ENCODE peak calls at places on chromosomes 4 and X, in nine cellular contexts. Z, R, L, K, U, H, X, M and B are unnamed samples.

GRCh38 chr4:113383111-113383785 is 333.8 kb downstream of the ANK2 start:
- DNase-seq in Z (no peak), R (no peak), L (peak), K (no peak), U (no peak), H (no peak), X (no peak), M (peak), B (no peak)

GRCh38 chrX:119757979-119758681 is at the start of gene SOWAHD:
- DNase-seq in Z (peak), R (no peak), L (peak), K (peak), U (peak), H (peak), X (peak), M (no peak), B (peak)

GRCh38 chr4:15805583-15806517 is 27.7 kb downstream of the CD38 start:
- DNase-seq in Z (no peak), R (peak), L (peak), K (peak), U (no peak), H (no peak), X (no peak), M (peak), B (peak)

GRCh38 chrX:153875391-153876111 is 10.4 kb downstream of the L1CAM start:
- DNase-seq in Z (peak), R (no peak), L (no peak), K (peak), U (peak), H (peak), X (peak), M (no peak), B (peak)

GRCh38 chrX:46251755-46252154 is 293.5 kb downstream of the ZNF674 start:
- DNase-seq in Z (no peak), R (no peak), L (peak), K (no peak), U (no peak), H (no peak), X (no peak), M (peak), B (no peak)

GRCh38 chr4:187075514-187075913 is 351.9 kb upstream of the FAT1 start:
- DNase-seq in Z (no peak), R (no peak), L (no peak), K (no peak), U (no peak), H (no peak), X (no peak), M (peak), B (no peak)

GRCh38 chrX:11698747-11699146 is 33.0 kb upstream of the ARHGAP6 start:
- DNase-seq in Z (no peak), R (no peak), L (no peak), K (no peak), U (no peak), H (no peak), X (no peak), M (no peak), B (no peak)

GRCh38 chrX:150429577-150429976 is 66.5 kb downstream of the MAMLD1 start:
- DNase-seq in Z (no peak), R (peak), L (peak), K (no peak), U (no peak), H (no peak), X (no peak), M (peak), B (no peak)

GRCh38 chr4:19030536-19030935 is 1009.0 kb upstream of the LCORL start:
- DNase-seq in Z (no peak), R (no peak), L (no peak), K (no peak), U (no peak), H (no peak), X (no peak), M (no peak), B (no peak)

GRCh38 chr4:40744218-40744617 is 5.5 kb upstream of the NSUN7 start:
- DNase-seq in Z (no peak), R (no peak), L (no peak), K (no peak), U (no peak), H (no peak), X (no peak), M (no peak), B (no peak)

GRCh38 chr4:72375050-72375736 is 193.8 kb downstream of the ADAMTS3 start:
- DNase-seq in Z (no peak), R (peak), L (peak), K (no peak), U (no peak), H (no peak), X (no peak), M (peak), B (no peak)

GRCh38 chr4:3406431-3406830 is 35.3 kb upstream of the HGFAC start:
- DNase-seq in Z (peak), R (no peak), L (no peak), K (no peak), U (no peak), H (no peak), X (no peak), M (no peak), B (no peak)

GRCh38 chr4:76726141-76726540 is 171.8 kb downstream of the SOWAHB start:
- DNase-seq in Z (no peak), R (no peak), L (no peak), K (no peak), U (no peak), H (no peak), X (no peak), M (peak), B (no peak)

GRCh38 chr4:158410272-158410671 is 111.4 kb upstream of the RXFP1 start:
- DNase-seq in Z (no peak), R (no peak), L (peak), K (no peak), U (no peak), H (no peak), X (no peak), M (peak), B (no peak)

GRCh38 chr4:15793506-15794363 is 15.6 kb downstream of the CD38 start:
- DNase-seq in Z (no peak), R (no peak), L (peak), K (no peak), U (no peak), H (no peak), X (no peak), M (no peak), B (no peak)

GRCh38 chrX:119399772-119400101 is 601 bp downstream of the SLC25A43 start:
- DNase-seq in Z (no peak), R (no peak), L (no peak), K (no peak), U (no peak), H (no peak), X (no peak), M (no peak), B (no peak)

GRCh38 chrX:41561045-41561444 is 113.9 kb downstream of the NYX start:
- DNase-seq in Z (no peak), R (peak), L (peak), K (no peak), U (no peak), H (no peak), X (peak), M (peak), B (no peak)

GRCh38 chr4:3286335-3287175 is 6.3 kb upstream of the RGS12 start:
- DNase-seq in Z (no peak), R (no peak), L (no peak), K (no peak), U (no peak), H (no peak), X (no peak), M (no peak), B (no peak)

GRCh38 chrX:102085706-102086105 is 39.8 kb upstream of the TCEAL2 start:
- DNase-seq in Z (no peak), R (no peak), L (no peak), K (no peak), U (no peak), H (no peak), X (no peak), M (no peak), B (no peak)

GRCh38 chrX:12716574-12716973 is 74.6 kb upstream of the PRPS2 start:
- DNase-seq in Z (no peak), R (no peak), L (no peak), K (no peak), U (no peak), H (no peak), X (no peak), M (no peak), B (no peak)

GRCh38 chrX:37454537-37455285 is 105.5 kb downstream of the PRRG1 start:
- DNase-seq in Z (no peak), R (no peak), L (peak), K (no peak), U (no peak), H (no peak), X (no peak), M (peak), B (no peak)

GRCh38 chr4:174503079-174503724 is 19.1 kb downstream of the HPGD start:
- DNase-seq in Z (no peak), R (no peak), L (peak), K (no peak), U (no peak), H (no peak), X (no peak), M (no peak), B (no peak)

GRCh38 chrX:100404851-100405250 is 5.2 kb downstream of the PCDH19 start:
- DNase-seq in Z (no peak), R (no peak), L (no peak), K (no peak), U (no peak), H (no peak), X (no peak), M (no peak), B (no peak)

GRCh38 chrX:40299028-40299479 is 201.3 kb upstream of the BCOR start:
- DNase-seq in Z (no peak), R (no peak), L (no peak), K (peak), U (no peak), H (no peak), X (peak), M (no peak), B (no peak)

GRCh38 chrX:24298191-24298590 is 15.7 kb downstream of the SUPT20HL2 start:
- DNase-seq in Z (no peak), R (no peak), L (no peak), K (peak), U (no peak), H (no peak), X (no peak), M (peak), B (no peak)

GRCh38 chrX:123860506-123860840 is 620 bp downstream of the XIAP start:
- DNase-seq in Z (no peak), R (no peak), L (no peak), K (no peak), U (no peak), H (no peak), X (no peak), M (no peak), B (no peak)

GRCh38 chr4:185304944-185305690 is 90.6 kb downstream of the LRP2BP start:
- DNase-seq in Z (no peak), R (no peak), L (peak), K (peak), U (no peak), H (no peak), X (no peak), M (peak), B (peak)

GRCh38 chr4:189500970-189501369 is 439.7 kb upstream of the FRG1 start:
- DNase-seq in Z (no peak), R (no peak), L (no peak), K (no peak), U (no peak), H (no peak), X (no peak), M (no peak), B (no peak)

GRCh38 chr4:88939697-88940096 is 117.3 kb downstream of the FAM13A start:
- DNase-seq in Z (no peak), R (no peak), L (no peak), K (no peak), U (no peak), H (no peak), X (no peak), M (peak), B (no peak)

GRCh38 chr4:3168029-3168428 is 80.9 kb upstream of the MSANTD1 start:
- DNase-seq in Z (no peak), R (peak), L (peak), K (peak), U (no peak), H (no peak), X (no peak), M (peak), B (no peak)

GRCh38 chrX:39397561-39398200 is 596.4 kb downstream of the MID1IP1 start:
- DNase-seq in Z (no peak), R (no peak), L (no peak), K (no peak), U (no peak), H (no peak), X (no peak), M (no peak), B (peak)

GRCh38 chr4:121370729-121371325 is 10.0 kb downstream of the QRFPR start:
- DNase-seq in Z (no peak), R (peak), L (peak), K (peak), U (no peak), H (peak), X (no peak), M (peak), B (peak)

GRCh38 chr4:688695-689497 is at the start of gene SLC49A3:
- DNase-seq in Z (peak), R (no peak), L (no peak), K (no peak), U (no peak), H (peak), X (no peak), M (no peak), B (peak)

GRCh38 chr4:103719320-103720204 is at the start of gene TACR3:
- DNase-seq in Z (peak), R (no peak), L (no peak), K (peak), U (no peak), H (no peak), X (no peak), M (no peak), B (peak)

GRCh38 chr4:1178300-1179088 is 6.1 kb upstream of the SPON2 start:
- DNase-seq in Z (no peak), R (no peak), L (peak), K (no peak), U (no peak), H (no peak), X (no peak), M (peak), B (no peak)

GRCh38 chr4:162347492-162348213 is 183.9 kb upstream of the FSTL5 start:
- DNase-seq in Z (no peak), R (no peak), L (no peak), K (peak), U (no peak), H (peak), X (no peak), M (no peak), B (peak)

GRCh38 chr4:110480031-110480549 is 4.1 kb downstream of the ENPEP start:
- DNase-seq in Z (no peak), R (peak), L (peak), K (no peak), U (no peak), H (no peak), X (no peak), M (peak), B (no peak)

GRCh38 chr4:71004281-71004851 is 10.9 kb downstream of the DCK start:
- DNase-seq in Z (peak), R (no peak), L (no peak), K (peak), U (peak), H (no peak), X (no peak), M (no peak), B (peak)

GRCh38 chrX:48934581-48935331 is 15.9 kb upstream of the PIM2 start:
- DNase-seq in Z (no peak), R (no peak), L (no peak), K (no peak), U (no peak), H (no peak), X (no peak), M (no peak), B (no peak)
- H3K27ac ChIP-seq in Z (no peak), R (no peak), L (no peak), K (no peak), U (peak), H (no peak), X (no peak), M (no peak), B (no peak)

GRCh38 chrX:135463937-135464336 is 42.2 kb downstream of the SMIM10L2A start:
- DNase-seq in Z (no peak), R (no peak), L (no peak), K (no peak), U (no peak), H (no peak), X (no peak), M (peak), B (no peak)
- TF ChIP-seq CTCF in Z (no peak), R (peak), L (peak), K (peak), U (no peak), H (peak), X (no peak), M (peak), B (no peak)

GRCh38 chr4:156391297-156391653 is 437.6 kb upstream of the CTSO start:
- DNase-seq in Z (no peak), R (no peak), L (no peak), K (no peak), U (no peak), H (no peak), X (no peak), M (no peak), B (no peak)

GRCh38 chr4:156396534-156396933 is 442.9 kb upstream of the CTSO start:
- DNase-seq in Z (no peak), R (no peak), L (no peak), K (no peak), U (no peak), H (no peak), X (no peak), M (no peak), B (no peak)

GRCh38 chr4:156388826-156389225 is 435.2 kb upstream of the CTSO start:
- DNase-seq in Z (no peak), R (no peak), L (no peak), K (no peak), U (no peak), H (no peak), X (no peak), M (peak), B (no peak)

GRCh38 chr4:156390599-156391296 is 437.1 kb upstream of the CTSO start:
- DNase-seq in Z (no peak), R (no peak), L (no peak), K (no peak), U (no peak), H (no peak), X (no peak), M (no peak), B (no peak)
- H3K27ac ChIP-seq in Z (no peak), R (no peak), L (no peak), K (no peak), U (no peak), H (no peak), X (no peak), M (no peak), B (no peak)

GRCh38 chr4:147094228-147094627 is 148.6 kb upstream of the TTC29 start:
- DNase-seq in Z (no peak), R (no peak), L (no peak), K (peak), U (no peak), H (no peak), X (no peak), M (no peak), B (peak)

GRCh38 chr4:147102596-147102995 is 156.9 kb upstream of the TTC29 start:
- DNase-seq in Z (no peak), R (no peak), L (no peak), K (no peak), U (no peak), H (no peak), X (no peak), M (no peak), B (no peak)

GRCh38 chr4:147101678-147102077 is 156.0 kb upstream of the TTC29 start:
- DNase-seq in Z (no peak), R (no peak), L (no peak), K (no peak), U (no peak), H (no peak), X (no peak), M (peak), B (no peak)

GRCh38 chr4:147093206-147093605 is 147.5 kb upstream of the TTC29 start:
- DNase-seq in Z (no peak), R (no peak), L (no peak), K (no peak), U (no peak), H (no peak), X (no peak), M (no peak), B (no peak)

DNA sequence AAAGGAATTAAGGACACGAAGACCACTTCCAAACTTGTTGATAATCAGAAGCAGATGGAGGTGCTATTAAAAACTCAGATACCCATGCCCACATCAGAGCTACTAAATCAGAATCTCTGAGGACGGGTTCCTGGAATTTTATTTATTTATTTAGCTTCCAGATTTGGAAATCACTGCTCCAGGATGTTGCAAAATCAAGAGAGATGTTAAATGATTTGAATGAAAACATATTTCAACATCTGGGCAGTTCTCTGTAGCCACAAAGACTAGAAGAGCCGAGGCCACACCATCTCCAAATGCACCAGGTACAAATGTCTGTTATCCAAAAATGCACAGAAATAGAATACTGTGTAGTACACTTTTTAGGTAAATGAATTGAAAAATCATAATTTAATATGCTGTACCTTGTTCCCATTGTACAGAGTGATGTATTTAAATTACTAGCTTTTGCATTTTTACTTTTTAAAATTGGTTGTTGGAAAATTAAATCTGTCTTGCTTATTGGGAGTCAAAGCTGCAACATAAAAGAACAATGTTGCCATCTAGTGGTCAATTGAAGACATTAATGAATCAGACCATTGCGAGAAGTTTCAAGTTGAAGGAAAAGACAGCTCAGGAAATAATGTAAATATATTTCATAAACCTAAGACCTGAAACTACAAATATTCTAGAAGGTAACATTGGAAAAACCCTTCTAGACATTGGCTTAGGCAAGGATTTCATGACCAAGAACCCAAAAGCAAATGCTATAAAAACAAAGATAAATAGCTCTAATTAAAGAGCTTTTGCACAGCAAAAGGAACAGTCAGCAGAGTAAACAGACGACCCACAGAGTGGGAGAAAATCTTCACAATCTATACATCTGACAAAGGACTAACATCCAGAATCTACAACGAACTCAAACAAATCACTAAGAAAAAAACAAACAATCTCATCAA is 151.3 kb upstream of the TTC29 start:
- DNase-seq in Z (no peak), R (peak), L (peak), K (peak), U (no peak), H (no peak), X (no peak), M (peak), B (no peak)
- TF ChIP-seq CTCF in Z (peak), R (peak), L (peak), K (peak), U (peak), H (peak), X (peak), M (peak), B (peak)

DNA sequence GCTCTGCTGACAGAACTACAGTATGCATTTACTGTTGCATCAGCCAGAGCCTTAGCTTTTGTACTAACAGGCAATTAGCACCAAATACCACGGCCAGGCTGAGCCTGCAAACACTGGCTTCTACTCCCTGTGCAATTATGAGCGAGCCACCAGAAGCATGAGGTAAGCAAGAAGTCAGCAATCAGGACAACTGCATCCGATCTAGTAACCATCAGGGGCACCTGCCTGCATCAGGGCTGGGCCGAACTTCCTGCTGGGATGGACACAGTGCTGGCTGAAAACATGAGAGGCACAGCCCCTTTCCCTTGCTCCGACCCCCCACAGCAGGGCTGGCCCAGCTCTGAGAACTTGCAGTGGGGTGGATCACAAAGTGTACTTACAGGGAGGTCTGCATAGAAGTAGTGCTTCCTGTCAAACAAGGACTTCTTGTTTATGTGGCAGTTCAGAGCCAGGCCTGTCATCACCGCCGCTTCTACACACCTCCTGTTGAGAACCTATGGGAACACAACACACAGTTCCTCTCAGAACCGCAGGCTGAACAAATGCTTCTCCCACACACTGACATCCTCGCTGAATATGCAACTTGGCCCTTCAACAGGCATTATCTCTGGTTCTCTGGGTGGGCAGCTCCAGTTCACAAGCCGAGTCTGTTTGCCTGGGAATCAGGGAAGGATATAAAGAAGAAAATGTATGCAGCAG is 41.6 kb downstream of the GATB start:
- DNase-seq in Z (no peak), R (no peak), L (no peak), K (peak), U (no peak), H (peak), X (no peak), M (no peak), B (no peak)
- H3K27ac ChIP-seq in Z (no peak), R (no peak), L (no peak), K (peak), U (no peak), H (peak), X (no peak), M (no peak), B (no peak)

GRCh38 chr4:98506462-98507132 is 151.8 kb downstream of the TSPAN5 start:
- DNase-seq in Z (no peak), R (no peak), L (no peak), K (peak), U (no peak), H (no peak), X (no peak), M (no peak), B (no peak)
- TF ChIP-seq CTCF in Z (no peak), R (peak), L (peak), K (peak), U (no peak), H (peak), X (no peak), M (no peak), B (no peak)